ENCODE peak calls at places on chromosomes 5 and 9, in eight cellular contexts. Y, A, X, H, J, K, T and Q are unnamed samples.

GRCh38 chr9:23543420-23543819 is 282.6 kb downstream of the ELAVL2 start:
- DNase-seq in H (no peak), Y (no peak), J (no peak), X (no peak), T (no peak), A (no peak), K (no peak), Q (no peak)

GRCh38 chr5:160169326-160169725 is 50.1 kb upstream of the PWWP2A start:
- DNase-seq in T (no peak), H (no peak), A (no peak), Y (peak), J (no peak), K (no peak), X (no peak), Q (no peak)

GRCh38 chr5:150190503-150190973 is 676 bp downstream of the SLC6A7 start:
- DNase-seq in H (no peak), K (no peak), J (no peak), A (no peak), T (no peak), X (no peak), Y (no peak), Q (no peak)

GRCh38 chr5:100790951-100791350 is 112.1 kb downstream of the ST8SIA4 start:
- DNase-seq in H (no peak), X (no peak), A (no peak), Y (no peak), K (no peak), T (no peak), J (no peak), Q (no peak)

GRCh38 chr5:170419666-170420065 is 30.5 kb upstream of the KCNMB1 start:
- DNase-seq in K (no peak), J (no peak), A (no peak), X (no peak), T (no peak), Y (no peak), H (no peak), Q (no peak)

GRCh38 chr5:122129332-122129731 is at the start of gene ZNF474:
- DNase-seq in X (no peak), Y (peak), J (peak), H (no peak), K (no peak), A (no peak), T (no peak), Q (no peak)

GRCh38 chr9:12785251-12785880 is 10.5 kb downstream of the LURAP1L start:
- DNase-seq in J (no peak), A (peak), H (no peak), K (no peak), X (no peak), Y (peak), T (no peak), Q (no peak)

GRCh38 chr5:35247645-35248034 is 17.4 kb upstream of the PRLR start:
- DNase-seq in K (no peak), T (no peak), A (peak), X (no peak), J (no peak), Y (no peak), H (no peak), Q (no peak)

GRCh38 chr9:35313911-35314310 is 152.1 kb downstream of the UNC13B start:
- DNase-seq in X (no peak), A (no peak), J (no peak), K (no peak), H (no peak), Y (no peak), T (no peak), Q (no peak)

GRCh38 chr9:130536594-130537215 is 42.7 kb upstream of the FUBP3 start:
- DNase-seq in Y (no peak), J (no peak), X (no peak), A (no peak), H (no peak), T (no peak), K (no peak), Q (no peak)

GRCh38 chr5:103117471-103117991 is 2.4 kb downstream of the GIN1 start:
- DNase-seq in Y (no peak), H (no peak), X (no peak), T (no peak), J (no peak), A (no peak), K (no peak), Q (no peak)

GRCh38 chr9:127589955-127590370 is 22.1 kb upstream of the STXBP1 start:
- DNase-seq in Y (peak), K (no peak), J (no peak), A (peak), T (no peak), H (no peak), X (peak), Q (peak)

GRCh38 chr9:24118170-24118569 is 292.1 kb upstream of the ELAVL2 start:
- DNase-seq in Y (no peak), A (no peak), K (no peak), H (no peak), J (no peak), X (no peak), T (no peak), Q (no peak)

GRCh38 chr5:9956725-9957124 is 293.0 kb downstream of the ATPSCKMT start:
- DNase-seq in T (no peak), X (no peak), K (no peak), J (no peak), H (no peak), A (no peak), Y (no peak), Q (no peak)

GRCh38 chr5:176447538-176447981 is 625 bp upstream of the FAF2 start:
- DNase-seq in Y (no peak), X (no peak), J (no peak), H (peak), K (no peak), T (no peak), A (no peak), Q (peak)

GRCh38 chr5:176621661-176622079 is 8.7 kb downstream of the SNCB start:
- DNase-seq in X (no peak), A (no peak), H (no peak), K (no peak), J (no peak), T (no peak), Y (no peak), Q (no peak)

GRCh38 chr5:153629496-153629895 is 139.0 kb downstream of the GRIA1 start:
- DNase-seq in T (no peak), A (no peak), H (no peak), K (no peak), X (no peak), Y (no peak), J (no peak), Q (no peak)

GRCh38 chr5:573976-574375 is 38.2 kb upstream of the CEP72 start:
- DNase-seq in Y (no peak), T (no peak), K (no peak), A (no peak), H (no peak), J (no peak), X (no peak), Q (no peak)

GRCh38 chr5:591746-592145 is 20.4 kb upstream of the CEP72 start:
- DNase-seq in K (no peak), T (no peak), A (no peak), H (no peak), X (no peak), J (no peak), Y (no peak), Q (no peak)

GRCh38 chr5:172868436-172868923 is 34.4 kb downstream of the ERGIC1 start:
- DNase-seq in H (peak), K (no peak), A (no peak), T (no peak), J (no peak), X (peak), Y (no peak), Q (no peak)

GRCh38 chr5:172163346-172163745 is 24.7 kb downstream of the STK10 start:
- DNase-seq in Y (no peak), J (no peak), T (no peak), K (no peak), H (no peak), A (no peak), X (no peak), Q (no peak)

GRCh38 chr5:107806705-107807104 is 136.0 kb upstream of the EFNA5 start:
- DNase-seq in A (no peak), T (no peak), J (no peak), H (no peak), K (no peak), Y (no peak), X (peak), Q (no peak)

GRCh38 chr9:1267141-1267570 is 217.0 kb downstream of the DMRT2 start:
- DNase-seq in Y (no peak), J (no peak), T (no peak), K (no peak), X (no peak), H (no peak), A (no peak), Q (no peak)

GRCh38 chr9:81825831-81826540 is 102.2 kb upstream of the SPATA31D4 start:
- DNase-seq in Y (no peak), K (no peak), J (no peak), T (no peak), H (no peak), A (no peak), X (no peak), Q (no peak)

GRCh38 chr9:114389612-114390368 is 2.0 kb upstream of the AKNA start:
- DNase-seq in K (no peak), A (no peak), T (no peak), X (no peak), Y (no peak), H (peak), J (no peak), Q (no peak)
- TF ChIP-seq POLR2A in K (no peak), A (no peak), T (no peak), X (no peak), Y (no peak), H (no peak), J (no peak), Q (no peak)

GRCh38 chr9:99106044-99106375 is 1.1 kb downstream of the TGFBR1 start:
- DNase-seq in A (no peak), Y (no peak), K (no peak), T (no peak), X (no peak), J (no peak), H (no peak), Q (no peak)
- TF ChIP-seq POLR2A in A (no peak), Y (no peak), K (no peak), T (no peak), X (no peak), J (no peak), H (no peak), Q (no peak)

DNA sequence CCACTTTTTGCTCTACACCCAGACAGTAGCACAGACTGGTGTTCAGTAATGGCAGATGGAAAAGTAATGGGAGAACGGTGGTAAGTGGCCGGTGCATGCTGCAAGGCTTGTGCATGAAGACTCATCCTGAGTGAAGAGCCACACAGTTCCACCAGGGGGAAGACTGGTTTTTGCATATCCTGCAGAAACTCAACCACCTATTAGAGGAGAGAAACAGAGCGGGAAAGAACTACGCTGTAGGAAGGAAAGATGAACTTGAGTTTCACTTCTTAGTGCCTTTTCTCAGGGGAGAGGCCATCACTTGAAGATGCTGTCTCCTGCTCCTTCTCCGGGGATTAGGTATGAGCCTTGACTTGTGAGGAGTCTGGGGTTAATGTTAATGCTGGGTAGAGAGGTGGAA is 9.4 kb upstream of the PRSS3 start:
- DNase-seq in J (no peak), H (no peak), Y (no peak), K (no peak), A (no peak), T (no peak), X (no peak), Q (no peak)
- TF ChIP-seq POLR2A in J (no peak), H (no peak), Y (no peak), K (no peak), A (no peak), T (no peak), X (no peak), Q (no peak)

GRCh38 chr9:109012009-109012875 is 1.1 kb downstream of the CTNNAL1 start:
- DNase-seq in H (no peak), X (peak), K (peak), J (no peak), A (peak), T (peak), Y (peak), Q (peak)
- TF ChIP-seq POLR2A in H (no peak), X (no peak), K (no peak), J (no peak), A (no peak), T (no peak), Y (no peak), Q (no peak)

DNA sequence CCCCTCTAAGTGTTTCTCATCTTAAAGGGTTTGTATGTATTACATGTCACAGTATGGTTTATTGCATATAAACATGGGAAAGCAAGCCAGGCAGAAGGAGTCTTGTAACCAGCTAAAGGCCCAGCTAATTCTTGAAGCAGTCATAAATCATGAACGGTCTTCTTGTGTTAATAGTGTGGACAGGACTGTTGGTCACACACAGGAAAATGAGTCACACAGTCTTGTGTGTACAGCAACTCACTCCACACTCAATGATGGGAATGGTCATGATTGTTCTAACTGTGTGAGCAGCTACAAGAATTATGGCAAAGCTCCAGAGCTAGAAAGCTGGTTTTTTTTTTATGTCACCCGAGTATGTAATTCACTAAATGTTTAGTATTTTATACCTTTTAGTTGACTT is 123.9 kb downstream of the GHR start:
- DNase-seq in K (no peak), J (no peak), H (no peak), T (no peak), Y (no peak), X (no peak), A (no peak), Q (no peak)
- TF ChIP-seq POLR2A in K (no peak), J (no peak), H (no peak), T (no peak), Y (no peak), X (no peak), A (no peak), Q (no peak)

GRCh38 chr9:87601595-87601994 is 103.9 kb downstream of the DAPK1 start:
- DNase-seq in Y (no peak), X (no peak), K (no peak), H (no peak), A (no peak), T (no peak), J (no peak), Q (no peak)

GRCh38 chr9:87602933-87603643 is 105.4 kb downstream of the DAPK1 start:
- DNase-seq in K (no peak), A (no peak), T (no peak), Y (no peak), X (no peak), J (no peak), H (no peak), Q (no peak)

GRCh38 chr9:87599901-87600610 is 102.4 kb downstream of the DAPK1 start:
- DNase-seq in Y (peak), A (no peak), J (no peak), K (no peak), X (peak), H (no peak), T (no peak), Q (no peak)

GRCh38 chr9:87603854-87604490 is 106.3 kb downstream of the DAPK1 start:
- DNase-seq in K (no peak), Y (no peak), A (no peak), H (no peak), J (no peak), T (no peak), X (no peak), Q (no peak)

DNA sequence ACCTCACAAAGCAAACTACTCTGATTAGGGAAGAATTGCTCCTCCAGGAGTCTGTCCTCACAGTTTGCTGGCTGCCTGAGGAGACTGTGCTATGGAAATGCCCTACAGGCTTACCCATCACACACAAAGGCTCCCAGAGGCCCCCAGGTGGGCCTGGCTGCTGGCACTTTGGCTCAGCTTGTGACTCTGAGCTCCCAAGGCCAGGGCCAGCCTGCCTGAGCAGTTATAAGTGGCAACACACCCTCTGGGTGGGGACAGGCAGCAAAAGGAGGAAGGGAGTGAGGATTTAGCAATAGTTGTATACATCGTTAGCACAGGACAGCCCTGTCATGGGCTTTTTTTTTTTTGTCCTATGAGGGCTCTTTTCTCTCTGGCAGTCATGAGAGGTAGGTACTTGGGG is 103.5 kb downstream of the DAPK1 start:
- DNase-seq in X (no peak), K (no peak), Y (no peak), T (no peak), H (peak), A (peak), J (peak), Q (no peak)
- TF ChIP-seq POLR2A in X (no peak), K (no peak), Y (no peak), T (no peak), H (no peak), A (no peak), J (peak), Q (no peak)

GRCh38 chr5:43120720-43121564 is at the start of gene ZNF131:
- DNase-seq in J (peak), A (peak), X (peak), K (peak), Y (peak), H (peak), T (peak), Q (peak)
- TF ChIP-seq POLR2A in J (peak), A (no peak), X (peak), K (no peak), Y (no peak), H (peak), T (peak), Q (peak)